ENCODE peak calls at places on chromosome 5, in five cellular contexts. K is HCT116, E is stomach, X is adrenal gland, C is esophagus squamous epithelium. Y is an unnamed sample.

GRCh38 chr5:11985993-11986392 is 81.7 kb upstream of the CTNND2 start:
- DNase-seq in K (no peak), C (no peak), X (no peak), E (no peak), Y (no peak)

GRCh38 chr5:68562308-68562707 is 346.8 kb downstream of the PIK3R1 start:
- DNase-seq in E (peak), C (no peak), K (no peak), X (no peak), Y (no peak)

GRCh38 chr5:139299477-139299876 is 5.9 kb downstream of the MATR3 start:
- DNase-seq in K (no peak), E (no peak), X (no peak), C (no peak), Y (no peak)

GRCh38 chr5:79853676-79854418 is 137.2 kb downstream of the MTX3 start:
- DNase-seq in X (no peak), E (no peak), K (peak), C (no peak), Y (peak)

GRCh38 chr5:88290801-88291200 is 22.2 kb upstream of the TMEM161B start:
- DNase-seq in C (no peak), X (no peak), E (no peak), K (no peak), Y (no peak)

GRCh38 chr5:41835625-41836024 is 34.6 kb downstream of the OXCT1 start:
- DNase-seq in K (peak), C (no peak), X (peak), E (no peak), Y (no peak)

GRCh38 chr5:34411470-34412346 is 244.4 kb upstream of the RAI14 start:
- DNase-seq in C (no peak), K (no peak), X (no peak), E (no peak), Y (no peak)

GRCh38 chr5:134195666-134196065 is 18.9 kb upstream of the SKP1 start:
- DNase-seq in K (no peak), X (no peak), C (no peak), E (no peak), Y (no peak)

GRCh38 chr5:166722939-166723338 is 1568.5 kb upstream of the WWC1 start:
- DNase-seq in E (no peak), K (no peak), X (no peak), C (no peak), Y (no peak)

GRCh38 chr5:32810812-32811211 is 99.7 kb downstream of the NPR3 start:
- DNase-seq in X (peak), E (no peak), C (no peak), K (no peak), Y (no peak)

GRCh38 chr5:58074222-58074621 is 385.7 kb downstream of the PLK2 start:
- DNase-seq in K (no peak), C (no peak), E (no peak), X (no peak), Y (no peak)

GRCh38 chr5:133508314-133508713 is 104.0 kb downstream of the FSTL4 start:
- DNase-seq in K (no peak), X (no peak), C (no peak), E (no peak), Y (no peak)

GRCh38 chr5:36875789-36876388 is 680 bp upstream of the NIPBL start:
- DNase-seq in C (peak), E (peak), K (peak), X (peak), Y (no peak)

GRCh38 chr5:91022518-91022917 is 360.6 kb downstream of the ARRDC3 start:
- DNase-seq in E (no peak), K (no peak), X (peak), C (no peak), Y (no peak)

GRCh38 chr5:127960126-127960744 is 123.3 kb upstream of the SLC12A2 start:
- DNase-seq in K (no peak), C (no peak), E (no peak), X (no peak), Y (no peak)

GRCh38 chr5:62260510-62260909 is 45.5 kb upstream of the KIF2A start:
- DNase-seq in C (no peak), K (no peak), X (no peak), E (no peak), Y (no peak)

GRCh38 chr5:39700523-39700922 is 275.7 kb upstream of the DAB2 start:
- DNase-seq in K (no peak), E (no peak), X (no peak), C (no peak), Y (no peak)

GRCh38 chr5:62306494-62307363 is 723 bp downstream of the KIF2A start:
- DNase-seq in K (no peak), E (peak), C (no peak), X (peak), Y (no peak)

GRCh38 chr5:145942749-145943148 is 6.4 kb downstream of the SH3RF2 start:
- DNase-seq in C (no peak), X (no peak), E (no peak), K (no peak), Y (no peak)

GRCh38 chr5:3344671-3345070 is 251.0 kb upstream of the IRX1 start:
- DNase-seq in E (no peak), X (no peak), C (no peak), K (no peak), Y (no peak)

GRCh38 chr5:173926359-173926758 is 38.2 kb downstream of the CPEB4 start:
- DNase-seq in X (no peak), K (no peak), E (no peak), C (no peak), Y (no peak)

GRCh38 chr5:155027993-155028629 is 14.6 kb downstream of the KIF4B start:
- DNase-seq in C (no peak), E (no peak), K (peak), X (no peak), Y (no peak)

GRCh38 chr5:88769165-88769564 is 113.8 kb downstream of the MEF2C start:
- DNase-seq in C (no peak), K (no peak), E (no peak), X (no peak), Y (no peak)

GRCh38 chr5:37323607-37324006 is 47.3 kb downstream of the NUP155 start:
- DNase-seq in E (no peak), X (no peak), K (no peak), C (no peak), Y (no peak)

GRCh38 chr5:171115519-171115918 is 193.5 kb upstream of the TLX3 start:
- DNase-seq in K (no peak), X (no peak), E (no peak), C (no peak), Y (no peak)

GRCh38 chr5:135887881-135888614 is 7.6 kb downstream of the IL9 start:
- DNase-seq in E (no peak), C (no peak), K (no peak), X (no peak), Y (no peak)

GRCh38 chr5:165201364-165202143 is 1696.1 kb downstream of the MAT2B start:
- DNase-seq in X (no peak), K (no peak), C (no peak), E (no peak), Y (no peak)

GRCh38 chr5:127801751-127802476 is 98.7 kb downstream of the CCDC192 start:
- DNase-seq in E (no peak), K (no peak), X (no peak), C (no peak), Y (no peak)

GRCh38 chr5:103938151-103938671 is 375.6 kb upstream of the NUDT12 start:
- DNase-seq in E (no peak), K (no peak), X (no peak), C (no peak), Y (no peak)

GRCh38 chr5:149406203-149406978 is 27.3 kb upstream of the IL17B start:
- DNase-seq in E (no peak), K (no peak), C (no peak), X (no peak), Y (no peak)

GRCh38 chr5:129367883-129368282 is 92.2 kb upstream of the ADAMTS19 start:
- DNase-seq in K (no peak), X (no peak), E (no peak), C (no peak), Y (no peak)

GRCh38 chr5:5523066-5523505 is 100.6 kb downstream of the ICE1 start:
- DNase-seq in C (no peak), X (no peak), K (peak), E (no peak), Y (no peak)

DNA sequence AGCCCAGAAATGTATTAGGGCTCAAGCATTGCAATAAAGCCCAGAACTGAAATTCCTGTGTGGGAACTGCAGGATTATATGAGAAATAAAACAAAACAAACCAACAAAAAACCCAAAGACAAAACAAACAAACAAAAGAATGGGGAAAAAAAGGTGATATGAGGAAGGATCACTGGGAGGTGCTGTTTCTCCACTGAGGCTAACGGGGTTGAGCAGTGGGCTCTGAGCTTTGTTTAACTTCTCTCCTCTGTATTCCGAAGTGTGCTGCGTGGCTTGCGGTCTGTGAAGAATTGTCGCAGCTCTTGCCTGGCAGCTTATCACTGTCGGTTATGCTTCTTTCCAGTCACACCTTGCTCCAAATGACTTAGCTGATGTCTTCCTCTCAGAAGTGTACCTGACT is 106.3 kb downstream of the TENT4A start:
- DNase-seq in C (no peak), X (no peak), E (no peak), K (no peak), Y (no peak)
- TF ChIP-seq CTCF in C (no peak), X (no peak), E (peak), K (no peak), Y (no peak)

GRCh38 chr5:110309222-110309621 is 417.2 kb downstream of the TMEM232 start:
- DNase-seq in C (no peak), X (no peak), K (no peak), E (no peak), Y (no peak)

GRCh38 chr5:110306650-110307049 is 419.8 kb downstream of the TMEM232 start:
- DNase-seq in E (no peak), C (no peak), K (no peak), X (no peak), Y (no peak)
- TF ChIP-seq POLR2A in E (no peak), C (no peak), K (no peak), X (no peak), Y (no peak)

DNA sequence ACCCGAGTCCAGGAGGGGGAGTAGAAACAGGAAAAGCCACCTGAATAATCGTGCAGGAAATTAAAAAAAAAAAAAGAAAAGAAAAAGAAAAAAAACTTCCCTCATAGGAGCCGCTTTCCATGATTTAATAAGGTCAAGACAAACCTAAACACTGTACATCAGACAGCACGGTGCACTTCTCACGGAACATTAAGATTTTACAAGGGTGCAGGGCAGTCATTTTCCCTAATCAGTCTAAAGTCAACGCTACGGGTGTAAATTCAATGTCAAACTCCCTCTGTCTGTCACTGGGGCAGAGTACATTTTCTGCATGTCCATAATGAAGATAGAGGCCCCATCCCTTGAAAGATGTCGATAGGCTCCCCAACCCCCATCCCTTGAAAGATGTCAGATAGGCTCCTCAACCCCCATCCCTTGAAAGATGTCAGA is 139.7 kb downstream of the TSSK1B start:
- DNase-seq in C (no peak), E (no peak), K (no peak), X (no peak), Y (no peak)
- TF ChIP-seq CTCF in C (no peak), E (no peak), K (no peak), X (no peak), Y (no peak)

DNA sequence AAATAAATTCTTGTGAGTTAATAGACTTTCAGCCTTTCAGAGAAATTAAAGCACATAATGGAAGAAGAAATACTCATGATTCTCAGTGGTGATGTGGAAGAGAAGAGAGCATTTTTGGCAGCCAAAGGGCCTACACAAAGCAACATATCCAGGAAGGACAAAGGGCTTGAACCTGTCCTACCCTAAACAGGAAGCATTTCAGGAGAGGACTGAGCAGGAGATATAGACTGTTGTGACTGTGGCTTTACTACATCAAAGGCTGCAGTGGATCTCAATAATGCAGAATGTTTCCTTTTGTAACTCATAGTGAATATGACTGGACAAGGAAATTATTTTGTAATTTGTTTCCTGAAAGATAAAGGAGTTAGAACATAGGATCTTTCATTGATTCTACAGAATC is 1.3 kb upstream of the PARP8 start:
- DNase-seq in C (no peak), K (no peak), E (no peak), X (no peak), Y (no peak)
- TF ChIP-seq POLR2A in C (no peak), K (no peak), E (no peak), X (no peak), Y (no peak)

GRCh38 chr5:141960018-141960417 is 2.0 kb upstream of the PCDH12 start:
- DNase-seq in E (no peak), C (no peak), K (no peak), X (no peak), Y (no peak)
- TF ChIP-seq CTCF in E (peak), C (peak), K (peak), X (peak), Y (no peak)

GRCh38 chr5:9283021-9283420 is 262.9 kb downstream of the SEMA5A start:
- DNase-seq in K (no peak), X (no peak), C (no peak), E (no peak), Y (no peak)

GRCh38 chr5:9284272-9284671 is 261.6 kb downstream of the SEMA5A start:
- DNase-seq in C (no peak), K (no peak), X (no peak), E (no peak), Y (no peak)

GRCh38 chr5:9284781-9285307 is 261.0 kb downstream of the SEMA5A start:
- DNase-seq in E (no peak), X (no peak), C (no peak), K (no peak), Y (no peak)

GRCh38 chr5:9282211-9282610 is 263.7 kb downstream of the SEMA5A start:
- DNase-seq in E (no peak), X (no peak), C (no peak), K (no peak), Y (no peak)

DNA sequence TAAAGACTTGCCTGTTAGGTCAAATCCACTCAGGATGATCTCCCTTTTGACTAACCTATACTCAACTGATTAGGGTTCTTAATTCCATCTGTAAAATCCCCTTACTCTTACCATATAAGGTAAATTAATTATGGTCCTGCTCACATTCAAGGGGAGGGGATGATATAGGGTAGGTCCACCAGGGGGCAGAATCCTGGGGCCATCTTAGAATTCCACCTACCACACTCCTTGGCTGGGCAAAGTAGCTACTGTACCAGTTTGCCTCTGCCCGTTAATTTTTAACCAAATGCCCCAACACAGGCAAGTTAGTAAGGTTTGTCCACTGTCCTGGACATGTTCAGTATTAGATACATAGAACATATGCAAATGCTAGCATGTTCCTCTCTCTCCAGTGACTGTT is 262.4 kb downstream of the SEMA5A start:
- DNase-seq in E (no peak), K (no peak), C (no peak), X (no peak), Y (no peak)
- TF ChIP-seq POLR2A in E (no peak), K (no peak), C (no peak), X (no peak), Y (no peak)

Y was measured in vagina.